ENCODE peak calls at places on chromosomes 12 and 14, in nine cellular contexts. I is tibial artery; P is GM20000; X is C1 segment of cervical spinal cord; G is activated CD4-positive, alpha-beta T cell treated with anti-CD3 and anti-CD28 coated beads for 36 hours; W is activated T-cell treated with anti-CD3 and anti-CD28 coated beads, Interleukin-2, amount 50 U/mL, for 48 hours; R is NCI-H2029; T is H9; O is GM13977. H is an unnamed sample.

GRCh38 chr14:53470351-53471043 is 317.4 kb upstream of the DDHD1 start:
- DNase-seq in I (no peak), W (no peak), R (no peak), O (no peak), G (no peak), P (no peak), X (no peak), T (no peak), H (no peak)

GRCh38 chr14:97917169-97917568 is 1120.0 kb downstream of the VRK1 start:
- DNase-seq in R (no peak), T (no peak), I (no peak), P (no peak), O (no peak), W (peak), X (no peak), G (peak), H (no peak)

GRCh38 chr12:12845794-12846243 is 32.7 kb downstream of the DDX47 start:
- DNase-seq in W (no peak), P (no peak), G (no peak), X (no peak), O (no peak), T (no peak), R (no peak), I (no peak), H (no peak)

GRCh38 chr12:124901003-124901402 is 13.4 kb downstream of the UBC start:
- DNase-seq in I (no peak), X (no peak), W (no peak), T (no peak), P (no peak), O (no peak), R (no peak), G (no peak), H (no peak)

GRCh38 chr12:43154498-43155045 is 397.4 kb downstream of the ADAMTS20 start:
- DNase-seq in W (no peak), P (no peak), T (no peak), I (no peak), R (no peak), O (no peak), X (no peak), G (no peak), H (no peak)

GRCh38 chr14:71693373-71693772 is 238.9 kb upstream of the RGS6 start:
- DNase-seq in W (no peak), T (no peak), O (no peak), P (no peak), X (no peak), R (no peak), I (no peak), G (no peak), H (no peak)

GRCh38 chr12:132118876-132119275 is 25.2 kb downstream of the DDX51 start:
- DNase-seq in X (no peak), O (no peak), G (no peak), I (no peak), R (no peak), T (peak), P (no peak), W (no peak), H (no peak)

GRCh38 chr12:51847830-51848727 is at the start of gene FIGNL2:
- DNase-seq in X (no peak), I (no peak), G (no peak), O (peak), W (no peak), T (peak), R (no peak), P (peak), H (no peak)

GRCh38 chr12:117863004-117863709 is 105.6 kb downstream of the KSR2 start:
- DNase-seq in O (no peak), P (no peak), I (no peak), T (no peak), G (no peak), R (no peak), X (no peak), W (no peak), H (no peak)

GRCh38 chr12:105384220-105384619 is 53.7 kb downstream of the C12orf75 start:
- DNase-seq in T (no peak), X (no peak), W (no peak), O (no peak), P (no peak), I (no peak), R (no peak), G (no peak), H (no peak)

GRCh38 chr14:100056964-100057817 is 8.0 kb upstream of the EVL start:
- DNase-seq in T (no peak), X (no peak), R (no peak), I (no peak), P (peak), G (peak), O (peak), W (no peak), H (no peak)

GRCh38 chr14:87097021-87097420 is 896.0 kb downstream of the GALC start:
- DNase-seq in O (no peak), I (no peak), G (no peak), W (no peak), X (no peak), R (no peak), P (no peak), T (no peak), H (no peak)

GRCh38 chr12:95215925-95216324 is 1.3 kb downstream of the FGD6 start:
- DNase-seq in W (no peak), X (no peak), R (no peak), G (no peak), O (no peak), I (no peak), T (no peak), P (no peak), H (no peak)

GRCh38 chr12:29220632-29221336 is 71.7 kb downstream of the FAR2 start:
- DNase-seq in P (no peak), O (no peak), R (no peak), W (no peak), X (no peak), I (no peak), G (no peak), T (no peak), H (no peak)

GRCh38 chr12:47816646-47817271 is 2.9 kb downstream of the HDAC7 start:
- DNase-seq in G (no peak), P (no peak), O (no peak), T (no peak), I (no peak), W (no peak), X (no peak), R (no peak), H (no peak)

GRCh38 chr14:34328178-34328577 is 133.9 kb downstream of the SPTSSA start:
- DNase-seq in O (no peak), I (no peak), R (no peak), X (no peak), T (no peak), G (no peak), P (no peak), W (no peak), H (no peak)

GRCh38 chr14:73258845-73259611 is 21.7 kb downstream of the PAPLN start:
- DNase-seq in I (peak), W (no peak), T (no peak), O (no peak), G (peak), R (no peak), P (no peak), X (no peak), H (no peak)

GRCh38 chr14:47675489-47676300 is at the start of gene MDGA2:
- DNase-seq in P (no peak), I (no peak), G (peak), O (peak), R (no peak), W (peak), X (no peak), T (peak), H (peak)

GRCh38 chr12:3628629-3629028 is 124.3 kb downstream of the CRACR2A start:
- DNase-seq in G (no peak), X (no peak), I (no peak), R (no peak), O (no peak), P (no peak), W (no peak), T (no peak), H (no peak)

GRCh38 chr14:28831126-28831525 is 64.5 kb downstream of the FOXG1 start:
- DNase-seq in R (no peak), I (no peak), X (no peak), T (no peak), G (peak), O (peak), P (peak), W (no peak), H (no peak)

GRCh38 chr14:101873401-101873800 is 91.0 kb upstream of the DYNC1H1 start:
- DNase-seq in G (no peak), X (no peak), I (no peak), O (no peak), W (no peak), R (no peak), P (no peak), T (no peak), H (no peak)

GRCh38 chr14:21300892-21301291 is 21.0 kb downstream of the RPGRIP1 start:
- DNase-seq in P (no peak), O (peak), X (no peak), G (peak), I (no peak), W (peak), R (no peak), T (peak), H (peak)

GRCh38 chr12:58893421-58893986 is 26.8 kb downstream of the LRIG3 start:
- DNase-seq in P (no peak), W (no peak), G (no peak), T (no peak), I (no peak), R (no peak), O (no peak), X (no peak), H (no peak)

GRCh38 chr14:105484069-105484996 is 2.4 kb upstream of the CRIP1 start:
- DNase-seq in W (no peak), O (no peak), I (peak), X (no peak), R (no peak), P (no peak), G (peak), T (no peak), H (no peak)

GRCh38 chr12:71303199-71303598 is 136.4 kb upstream of the LGR5 start:
- DNase-seq in P (no peak), R (no peak), T (no peak), G (no peak), I (no peak), O (no peak), X (no peak), W (no peak), H (no peak)

GRCh38 chr12:63020269-63020668 is 85.3 kb upstream of the PPM1H start:
- DNase-seq in T (no peak), P (no peak), O (no peak), W (no peak), X (no peak), G (no peak), R (no peak), I (no peak), H (no peak)

GRCh38 chr12:107807471-107808150 is 33.1 kb downstream of the ASCL4 start:
- DNase-seq in T (no peak), P (no peak), X (no peak), R (no peak), W (no peak), G (no peak), I (no peak), O (no peak), H (no peak)

GRCh38 chr14:72924332-72924731 is 1.9 kb upstream of the DCAF4 start:
- DNase-seq in O (no peak), R (peak), X (no peak), I (peak), P (no peak), W (no peak), G (no peak), T (no peak), H (peak)

GRCh38 chr12:42504049-42504448 is 85.5 kb downstream of the PRICKLE1 start:
- DNase-seq in P (no peak), W (no peak), T (no peak), X (no peak), G (no peak), O (no peak), I (no peak), R (no peak), H (no peak)

GRCh38 chr12:80925237-80925636 is 12.5 kb downstream of the LIN7A start:
- DNase-seq in T (no peak), I (no peak), P (no peak), G (no peak), O (no peak), R (no peak), X (no peak), W (no peak), H (no peak)

GRCh38 chr14:56487761-56488160 is 91.8 kb upstream of the TMEM260 start:
- DNase-seq in O (no peak), R (no peak), P (no peak), W (no peak), X (no peak), G (no peak), T (no peak), I (no peak), H (no peak)

GRCh38 chr14:90756755-90757345 is 59.4 kb downstream of the TTC7B start:
- DNase-seq in W (no peak), P (no peak), X (no peak), G (peak), I (no peak), O (no peak), T (peak), R (no peak), H (no peak)

H was measured in NCI-H510A.